ENCODE peak calls at places on chromosomes 13 and 19, in ten cellular contexts. U is naive thymus-derived CD8-positive, alpha-beta T cell; H is left lung; T is GDM1; Y is stimulated activated CD4-positive, alpha-beta T cell treated with anti-CD3 and anti-CD28 coated beads, Interleukin-4, amount 100 ng/mL, for 24 hours; J is NCI-H187; E is AG09309; G is tibial nerve; O is activated naive CD4-positive, alpha-beta T cell; L is effector CD4-positive, alpha-beta T cell. Q is an unnamed sample.
A peak's percentile ranks its signal among the peaks of the same experiment; 100 is the strongest.

GRCh38 chr13:34640931-34641330 is 301.1 kb upstream of the NBEA start:
- DNase-seq in U (no peak), J (no peak), O (no peak), E (no peak), T (no peak), H (no peak), G (no peak), Y (no peak), L (no peak), Q (no peak)

GRCh38 chr13:33262997-33263396 is 22.6 kb downstream of the STARD13 start:
- DNase-seq in U (no peak), J (no peak), L (no peak), T (peak; percentile 41), E (no peak), Y (no peak), H (no peak), O (no peak), G (no peak), Q (no peak)

GRCh38 chr19:55176116-55176515 is 4.0 kb downstream of the SYT5 start:
- DNase-seq in G (no peak), U (no peak), Y (no peak), E (no peak), H (no peak), L (no peak), T (no peak), J (no peak), O (no peak), Q (no peak)

GRCh38 chr19:45440873-45441654 is 17.3 kb upstream of the ERCC1 start:
- DNase-seq in Y (no peak), L (no peak), O (no peak), H (no peak), G (no peak), U (no peak), T (no peak), E (no peak), J (no peak), Q (no peak)

GRCh38 chr13:44249439-44249838 is 124.2 kb upstream of the SERP2 start:
- DNase-seq in U (no peak), G (peak; percentile 46), J (no peak), H (no peak), Y (no peak), E (peak; percentile 64), O (no peak), T (no peak), L (no peak), Q (no peak)

GRCh38 chr13:77902319-77902963 is 16.2 kb downstream of the EDNRB start:
- DNase-seq in L (no peak), O (no peak), T (no peak), U (no peak), E (no peak), G (no peak), Y (no peak), H (no peak), J (no peak), Q (no peak)

GRCh38 chr19:8342684-8343482 is at the start of gene KANK3:
- DNase-seq in L (peak; percentile 88), Y (peak; percentile 94), G (peak; percentile 89), U (peak; percentile 83), E (peak; percentile 60), J (peak; percentile 52), H (peak; percentile 97), T (peak; percentile 85), O (peak; percentile 82), Q (peak; percentile 87)

GRCh38 chr13:99757756-99758464 is 213.7 kb downstream of the ZIC5 start:
- DNase-seq in Y (no peak), H (no peak), L (no peak), O (no peak), E (no peak), T (no peak), U (no peak), J (no peak), G (no peak), Q (no peak)

GRCh38 chr19:15129856-15130580 is 22.8 kb downstream of the SYDE1 start:
- DNase-seq in G (no peak), T (no peak), L (no peak), O (no peak), J (no peak), U (no peak), E (no peak), H (no peak), Y (peak; percentile 48), Q (no peak)

GRCh38 chr19:3358392-3358918 is 7.9 kb upstream of the NFIC start:
- DNase-seq in J (no peak), E (no peak), U (no peak), G (no peak), Y (no peak), H (no peak), L (no peak), O (no peak), T (no peak), Q (no peak)

GRCh38 chr19:953501-954271 is 27.9 kb downstream of the ARID3A start:
- DNase-seq in O (no peak), T (no peak), Y (no peak), L (no peak), H (no peak), G (no peak), U (no peak), J (no peak), E (no peak), Q (no peak)

GRCh38 chr13:61414686-61415664 is 674 bp downstream of the PCDH20 start:
- DNase-seq in J (peak; percentile 26), L (no peak), Y (no peak), T (no peak), U (no peak), E (no peak), O (no peak), G (no peak), H (peak; percentile 66), Q (no peak)

GRCh38 chr13:114313061-114313860 is 1.0 kb upstream of the CHAMP1 start:
- DNase-seq in J (no peak), L (no peak), Y (peak; percentile 53), U (no peak), G (no peak), O (no peak), E (no peak), H (no peak), T (no peak), Q (no peak)

GRCh38 chr19:15555759-15556633 is 47.7 kb downstream of the CYP4F22 start:
- DNase-seq in L (peak; percentile 94), Y (peak; percentile 98), J (peak; percentile 13), U (peak; percentile 92), E (peak; percentile 60), H (peak; percentile 92), O (peak; percentile 98), T (peak; percentile 95), G (peak; percentile 71), Q (peak; percentile 92)

GRCh38 chr13:109821038-109821545 is 34.7 kb upstream of the IRS2 start:
- DNase-seq in Y (no peak), U (no peak), J (peak; percentile 60), L (no peak), H (no peak), E (no peak), T (no peak), G (no peak), O (no peak), Q (no peak)

GRCh38 chr13:45255253-45255987 is 54.6 kb upstream of the KCTD4 start:
- DNase-seq in T (no peak), H (no peak), Y (no peak), G (no peak), J (no peak), O (no peak), L (no peak), U (no peak), E (no peak), Q (no peak)

GRCh38 chr13:66513728-66514127 is 716.4 kb downstream of the PCDH9 start:
- DNase-seq in E (no peak), H (no peak), Y (no peak), G (no peak), O (no peak), J (no peak), L (no peak), T (no peak), U (no peak), Q (no peak)

GRCh38 chr19:6564393-6564792 is 26.6 kb downstream of the CD70 start:
- DNase-seq in J (no peak), U (no peak), H (no peak), T (peak; percentile 28), O (no peak), L (no peak), Y (no peak), G (no peak), E (no peak), Q (no peak)

GRCh38 chr19:45918721-45919120 is 4.1 kb upstream of the NANOS2 start:
- DNase-seq in T (no peak), O (no peak), L (no peak), Y (no peak), G (no peak), J (no peak), H (no peak), E (no peak), U (no peak), Q (no peak)

GRCh38 chr13:44093607-44094583 is 214.2 kb downstream of the LACC1 start:
- DNase-seq in Y (no peak), J (no peak), U (no peak), G (no peak), T (no peak), H (no peak), L (no peak), E (no peak), O (no peak), Q (no peak)

GRCh38 chr13:40194204-40194806 is 472.1 kb downstream of the FOXO1 start:
- DNase-seq in L (no peak), U (no peak), G (no peak), T (no peak), H (no peak), E (no peak), O (no peak), Y (no peak), J (no peak), Q (no peak)

GRCh38 chr19:55626350-55626749 is 2.0 kb upstream of the ZNF784 start:
- DNase-seq in H (no peak), J (no peak), U (no peak), L (peak; percentile 49), O (no peak), E (no peak), Y (peak; percentile 65), T (no peak), G (no peak), Q (peak; percentile 61)

GRCh38 chr13:79807554-79807953 is 326.6 kb downstream of the NDFIP2 start:
- DNase-seq in L (no peak), G (no peak), T (no peak), E (no peak), H (no peak), Y (no peak), U (no peak), O (no peak), J (no peak), Q (no peak)

GRCh38 chr13:41039746-41040145 is 20.6 kb upstream of the ELF1 start:
- DNase-seq in U (no peak), E (no peak), J (no peak), G (no peak), O (no peak), Y (no peak), H (no peak), L (no peak), T (no peak), Q (no peak)

GRCh38 chr19:54153731-54154326 is 5.7 kb downstream of the LENG1 start:
- DNase-seq in L (no peak), H (no peak), U (no peak), T (no peak), J (no peak), G (no peak), O (no peak), E (no peak), Y (no peak), Q (no peak)

GRCh38 chr13:70960841-70961443 is 852.7 kb upstream of the KLHL1 start:
- DNase-seq in O (no peak), Y (no peak), U (no peak), J (no peak), T (no peak), L (no peak), E (no peak), G (no peak), H (no peak), Q (no peak)

GRCh38 chr19:55368701-55369563 is 1.3 kb downstream of the IL11 start:
- DNase-seq in U (no peak), J (no peak), O (no peak), T (no peak), Y (peak; percentile 12), E (no peak), H (no peak), L (no peak), G (no peak), Q (no peak)

GRCh38 chr19:1671716-1672037 is 19.3 kb upstream of the TCF3 start:
- DNase-seq in J (no peak), E (no peak), L (no peak), H (no peak), Y (no peak), T (no peak), O (no peak), G (no peak), U (no peak), Q (no peak)

Q was measured in activated T-helper 2 cell treated with anti-CD3 and anti-CD28 coated beads, Interferon-gamma antibody, Interleukin-2, Interleukin-4, amounts not matched to agents 10 μg/mL and 5 μg/mL and 100 μg/mL, durations not matched to agents 14 hours and 24 hours and 36 hours.